ENCODE peak calls at places on chromosomes 3 and 15, in seven cellular contexts. K is retina, B is memory B cell, T is left colon, A is T-helper 1 cell, L is posterior cingulate gyrus, U is brain microvascular endothelial cell. V is an unnamed sample.
A peak's percentile ranks its signal among the peaks of the same experiment; 100 is the strongest.

GRCh38 chr15:39622660-39623549 is 42.0 kb downstream of the THBS1 start:
- DNase-seq in K (no peak), B (no peak), T (no peak), A (no peak), L (no peak), U (no peak), V (no peak)

GRCh38 chr15:99966815-99967214 is 233.6 kb upstream of the LYSMD4 start:
- DNase-seq in K (no peak), B (no peak), T (no peak), A (no peak), L (no peak), U (no peak), V (no peak)

GRCh38 chr15:23370578-23370977 is 16.0 kb downstream of the GOLGA8S start:
- DNase-seq in K (no peak), B (no peak), T (no peak), A (no peak), L (no peak), U (no peak), V (no peak)

GRCh38 chr15:47691896-47692295 is 25.4 kb upstream of the SEMA6D start:
- DNase-seq in K (no peak), B (no peak), T (no peak), A (no peak), L (no peak), U (no peak), V (no peak)

GRCh38 chr3:127035672-127036071 is 52.8 kb downstream of the PLXNA1 start:
- DNase-seq in K (no peak), B (no peak), T (peak; percentile 88), A (no peak), L (no peak), U (peak; percentile 86), V (no peak)

GRCh38 chr3:124780767-124781485 is 50.7 kb downstream of the UMPS start:
- DNase-seq in K (peak; percentile 63), B (no peak), T (peak; percentile 40), A (no peak), L (peak; percentile 40), U (peak; percentile 70), V (peak; percentile 58)

GRCh38 chr3:171994646-171995441 is 44.5 kb upstream of the FNDC3B start:
- DNase-seq in K (no peak), B (no peak), T (no peak), A (no peak), L (no peak), U (peak; percentile 75), V (no peak)

GRCh38 chr3:112321867-112322652 is 10.9 kb upstream of the CD200 start:
- DNase-seq in K (peak; percentile 28), B (no peak), T (no peak), A (no peak), L (no peak), U (no peak), V (peak; percentile 89)

GRCh38 chr3:71584216-71585061 is 911 bp upstream of the FOXP1 start:
- DNase-seq in K (peak; percentile 85), B (no peak), T (peak; percentile 57), A (no peak), L (peak; percentile 21), U (peak; percentile 73), V (peak; percentile 50)

GRCh38 chr3:174060431-174060830 is 662.9 kb downstream of the NLGN1 start:
- DNase-seq in K (no peak), B (no peak), T (no peak), A (no peak), L (no peak), U (no peak), V (no peak)

GRCh38 chr3:188734395-188734794 is 437.4 kb upstream of the TPRG1 start:
- DNase-seq in K (no peak), B (no peak), T (no peak), A (no peak), L (no peak), U (no peak), V (no peak)

GRCh38 chr15:40252438-40253178 is 13.7 kb downstream of the PAK6 start:
- DNase-seq in K (peak; percentile 70), B (no peak), T (peak; percentile 59), A (no peak), L (no peak), U (no peak), V (no peak)

GRCh38 chr3:171944109-171945016 is 95.0 kb upstream of the FNDC3B start:
- DNase-seq in K (no peak), B (no peak), T (no peak), A (no peak), L (no peak), U (no peak), V (no peak)

GRCh38 chr15:75836953-75837321 is 6.3 kb upstream of the UBE2Q2 start:
- DNase-seq in K (no peak), B (no peak), T (no peak), A (no peak), L (no peak), U (peak; percentile 86), V (no peak)

V was measured in Caco-2.